ENCODE peak calls at places on chromosome 12, in six cellular contexts. F is transverse colon; X is dorsolateral prefrontal cortex; E is AG09309; Y is activated CD4-positive, alpha-beta T cell treated with anti-CD3 and anti-CD28 coated beads, Interleukin-2, amount 10 ng/mL, durations not matched to agents 24 days and 14 days; D is Right ventricle myocardium superior. A is an unnamed sample.

GRCh38 chr12:91381309-91381804 is 198.7 kb upstream of the DCN start:
- DNase-seq in F (no peak), X (peak; percentile 88), E (peak; percentile 56), Y (peak; percentile 66), D (no peak), A (peak; percentile 86)

GRCh38 chr12:110039085-110039807 is 9.1 kb downstream of the C12orf76 start:
- DNase-seq in F (peak; percentile 44), X (no peak), E (peak; percentile 81), Y (peak; percentile 79), D (no peak), A (no peak)

GRCh38 chr12:76872415-76872814 is 6.4 kb downstream of the CSRP2 start:
- DNase-seq in F (no peak), X (no peak), E (no peak), Y (no peak), D (no peak), A (no peak)

GRCh38 chr12:62484234-62484633 is 17.6 kb downstream of the MON2 start:
- DNase-seq in F (no peak), X (no peak), E (no peak), Y (no peak), D (no peak), A (no peak)

GRCh38 chr12:19639781-19640180 is 200.5 kb downstream of the AEBP2 start:
- DNase-seq in F (no peak), X (no peak), E (no peak), Y (no peak), D (no peak), A (peak; percentile 40)

GRCh38 chr12:55044135-55044534 is 24.4 kb downstream of the NEUROD4 start:
- DNase-seq in F (no peak), X (no peak), E (no peak), Y (no peak), D (no peak), A (no peak)

GRCh38 chr12:122104844-122105243 is 26.3 kb downstream of the MLXIP start:
- DNase-seq in F (peak; percentile 32), X (no peak), E (no peak), Y (no peak), D (no peak), A (no peak)

GRCh38 chr12:94134226-94134795 is 14.1 kb upstream of the PLXNC1 start:
- DNase-seq in F (no peak), X (peak; percentile 18), E (peak; percentile 7), Y (peak; percentile 82), D (no peak), A (peak; percentile 48)

GRCh38 chr12:57355734-57356133 is 75.1 kb downstream of the R3HDM2 start:
- DNase-seq in F (no peak), X (no peak), E (no peak), Y (no peak), D (no peak), A (no peak)

GRCh38 chr12:68358532-68359485 is 26.6 kb upstream of the MDM1 start:
- DNase-seq in F (peak; percentile 71), X (no peak), E (peak; percentile 65), Y (peak; percentile 92), D (no peak), A (peak; percentile 35)

GRCh38 chr12:116236148-116236731 is 41.3 kb downstream of the MED13L start:
- DNase-seq in F (peak; percentile 37), X (peak; percentile 52), E (peak; percentile 5), Y (peak; percentile 81), D (no peak), A (peak; percentile 63)

A was measured in cerebellum.